ENCODE peak calls at places on chromosomes 1 and 21, in nine cellular contexts. B, Q, H, K, C, I, S, A and R are unnamed samples.

GRCh38 chr1:40802078-40803075 is 18.8 kb downstream of the KCNQ4 start:
- DNase-seq in A (peak; percentile 16), H (peak; percentile 89), I (peak; percentile 89), Q (peak; percentile 89), S (peak; percentile 8), K (peak; percentile 87), C (peak; percentile 75), B (peak; percentile 85), R (no peak)

GRCh38 chr1:9426291-9426711 is 113.0 kb upstream of the SLC25A33 start:
- DNase-seq in Q (no peak), B (no peak), H (no peak), I (no peak), K (no peak), A (no peak), C (peak; percentile 32), S (no peak), R (no peak)

GRCh38 chr1:170253180-170253579 is 107.4 kb downstream of the NTMT2 start:
- DNase-seq in B (no peak), I (no peak), Q (no peak), S (no peak), K (no peak), A (no peak), H (no peak), C (no peak), R (no peak)

GRCh38 chr1:224292419-224292818 is 37.6 kb downstream of the NVL start:
- DNase-seq in B (no peak), A (no peak), H (no peak), S (no peak), C (peak; percentile 63), K (no peak), I (no peak), Q (no peak), R (no peak)

GRCh38 chr21:42407476-42407875 is 3.8 kb downstream of the UBASH3A start:
- DNase-seq in C (no peak), A (no peak), H (no peak), S (no peak), I (no peak), K (no peak), B (no peak), Q (no peak), R (no peak)

GRCh38 chr1:25707280-25708016 is 90.9 kb downstream of the MAN1C1 start:
- DNase-seq in S (peak; percentile 63), A (no peak), Q (no peak), I (no peak), H (peak; percentile 6), K (no peak), B (no peak), C (no peak), R (no peak)

GRCh38 chr1:56464294-56464693 is 115.1 kb downstream of the PLPP3 start:
- DNase-seq in Q (no peak), K (no peak), H (no peak), C (peak; percentile 37), A (no peak), I (no peak), B (no peak), S (no peak), R (no peak)

GRCh38 chr1:63773815-63774616 is at the start of gene ROR1:
- DNase-seq in H (peak; percentile 88), I (peak; percentile 92), S (no peak), C (peak; percentile 80), K (peak; percentile 88), A (no peak), B (peak; percentile 90), Q (peak; percentile 93), R (no peak)

GRCh38 chr1:86082183-86082582 is 74.4 kb downstream of the COL24A1 start:
- DNase-seq in B (no peak), S (no peak), K (no peak), Q (no peak), C (no peak), I (no peak), H (no peak), A (no peak), R (no peak)

GRCh38 chr21:25953659-25954058 is 216.9 kb downstream of the APP start:
- DNase-seq in H (no peak), B (no peak), A (no peak), S (no peak), I (no peak), C (peak; percentile 47), Q (no peak), K (no peak), R (no peak)

GRCh38 chr1:24421502-24421901 is 5.9 kb downstream of the NIPAL3 start:
- DNase-seq in H (no peak), Q (no peak), C (no peak), K (no peak), S (no peak), B (no peak), A (no peak), I (no peak), R (no peak)

GRCh38 chr21:35201288-35201687 is 152.2 kb upstream of the RUNX1 start:
- DNase-seq in Q (no peak), K (no peak), C (no peak), S (no peak), I (no peak), B (no peak), A (no peak), H (no peak), R (no peak)

GRCh38 chr1:68384321-68384813 is 65.4 kb downstream of the RPE65 start:
- DNase-seq in H (no peak), C (peak; percentile 100), I (no peak), S (peak; percentile 100), K (no peak), Q (no peak), A (peak; percentile 96), B (no peak), R (peak; percentile 99)

GRCh38 chr1:7574121-7575040 is 196.7 kb upstream of the VAMP3 start:
- DNase-seq in H (no peak), S (no peak), C (no peak), K (no peak), A (no peak), Q (no peak), I (peak; percentile 34), B (peak; percentile 54), R (no peak)

GRCh38 chr1:19975423-19976193 is 3.8 kb downstream of the PLA2G2A start:
- DNase-seq in S (no peak), K (no peak), B (no peak), I (no peak), A (no peak), C (no peak), H (no peak), Q (no peak), R (no peak)

GRCh38 chr1:48493970-48494769 is 22.2 kb upstream of the SPATA6 start:
- DNase-seq in S (peak; percentile 82), K (no peak), B (peak; percentile 68), H (no peak), I (no peak), Q (no peak), A (peak; percentile 90), C (peak; percentile 83), R (peak; percentile 68)

GRCh38 chr21:15592271-15592860 is 137.4 kb upstream of the USP25 start:
- DNase-seq in A (peak; percentile 21), I (no peak), Q (no peak), K (no peak), C (peak; percentile 38), B (no peak), S (no peak), H (no peak), R (no peak)

GRCh38 chr21:31557956-31558838 is 101.3 kb upstream of the SOD1 start:
- DNase-seq in I (no peak), A (no peak), B (peak; percentile 63), H (peak; percentile 22), Q (no peak), C (peak; percentile 15), K (peak; percentile 22), S (no peak), R (no peak)
- H3K4me3 ChIP-seq in I (peak overlapping the region; percentile 81), A (peak overlapping the region; percentile 36), B (peak overlapping the region; percentile 80), H (peak overlapping the region; percentile 58), Q (peak overlapping the region; percentile 68), C (no peak overlapping the region), K (peak overlapping the region; percentile 69), S (no peak overlapping the region), R (peak overlapping the region; percentile 70)

DNA sequence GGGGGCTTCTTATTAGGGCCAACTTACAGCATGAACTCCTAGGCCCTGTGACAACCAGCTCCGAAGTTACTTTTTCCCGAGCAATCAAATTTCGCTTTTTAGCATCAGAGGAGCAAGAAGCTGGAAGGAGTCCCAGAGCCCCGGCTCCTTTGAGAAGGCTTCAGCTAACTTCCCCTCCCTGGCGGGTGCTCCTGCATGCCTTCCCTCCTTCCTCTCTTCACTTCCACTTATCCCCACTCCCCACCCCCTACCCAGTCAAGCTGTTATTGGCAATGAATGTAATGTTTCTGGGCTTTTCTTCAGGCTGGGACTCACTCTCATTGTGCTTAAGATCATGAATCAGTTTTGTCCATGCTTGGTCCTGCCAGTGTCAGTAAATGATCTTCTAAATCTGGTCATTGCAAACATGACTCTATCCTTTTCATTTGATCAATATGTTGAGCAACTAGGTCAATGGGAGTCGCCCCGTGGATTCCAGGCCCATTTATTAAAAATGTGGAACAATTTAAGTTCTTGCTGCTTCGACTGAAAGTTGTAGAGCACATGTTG is 94.5 kb upstream of the TSPAN2 start:
- DNase-seq in H (peak; percentile 79), B (peak; percentile 53), K (peak; percentile 25), Q (no peak), A (no peak), C (peak; percentile 38), I (peak; percentile 61), S (no peak), R (no peak)
- TF ChIP-seq CTCF in H (no peak), B (no peak), K (no peak), Q (no peak), A (no peak), C (no peak), I (no peak), S (no peak), R (no peak)

GRCh38 chr1:205229399-205229861 is 1.7 kb downstream of the TMCC2 start:
- DNase-seq in I (peak; percentile 56), K (peak; percentile 61), B (peak; percentile 47), H (peak; percentile 55), Q (no peak), A (no peak), S (no peak), C (peak; percentile 53), R (no peak)
- H3K4me3 ChIP-seq in I (peak overlapping the region; percentile 61), K (peak overlapping the region; percentile 74), B (peak overlapping the region; percentile 61), H (peak overlapping the region; percentile 50), Q (peak overlapping the region; percentile 54), A (peak overlapping the region; percentile 75), S (peak overlapping the region; percentile 12), C (no peak overlapping the region), R (peak overlapping the region; percentile 30)

GRCh38 chr1:203124011-203124410 is 3.5 kb upstream of the ADORA1 start:
- DNase-seq in S (no peak), Q (no peak), B (peak; percentile 35), A (no peak), H (no peak), K (no peak), C (no peak), I (no peak), R (no peak)

GRCh38 chr1:203124546-203125317 is 2.8 kb upstream of the ADORA1 start:
- DNase-seq in I (no peak), A (no peak), H (no peak), Q (no peak), S (no peak), B (peak; percentile 57), K (no peak), C (peak; percentile 21), R (no peak)

GRCh38 chr1:203127672-203128611 is at the start of gene ADORA1:
- DNase-seq in S (no peak), I (peak; percentile 85), Q (no peak), B (peak; percentile 91), C (peak; percentile 70), K (peak; percentile 64), A (no peak), H (peak; percentile 60), R (no peak)

GRCh38 chr1:203126866-203127671 is 457 bp upstream of the ADORA1 start:
- DNase-seq in S (no peak), H (no peak), C (peak; percentile 48), Q (no peak), I (no peak), A (no peak), K (no peak), B (peak; percentile 32), R (no peak)

GRCh38 chr1:203126151-203126865 is 1.2 kb upstream of the ADORA1 start:
- DNase-seq in A (no peak), I (no peak), S (no peak), K (no peak), Q (no peak), H (no peak), C (peak; percentile 40), B (no peak), R (no peak)
- TF ChIP-seq CTCF in A (peak; percentile 61), I (peak; percentile 56), S (peak; percentile 67), K (peak; percentile 30), Q (no peak), H (no peak), C (peak; percentile 57), B (peak; percentile 34), R (peak; percentile 65)